ENCODE peak calls at places on chromosome 20, in four cellular contexts. One of them, this sample, is unnamed.
A peak's percentile ranks its signal among the peaks of the same experiment; 100 is the strongest.

GRCh38 chr20:32574296-32575226 is 10.6 kb downstream of the NOL4L start:
- DNase-seq in T-cell: no peak
- DNase-seq in substantia nigra: peak; percentile 78
- DNase-seq in colonic mucosa: no peak
- DNase-seq in this sample: peak; percentile 89

GRCh38 chr20:41717464-41717863 is 99.3 kb upstream of the CHD6 start:
- DNase-seq in T-cell: no peak
- DNase-seq in substantia nigra: no peak
- DNase-seq in colonic mucosa: no peak
- DNase-seq in this sample: no peak

GRCh38 chr20:4828830-4829493 is 107.3 kb downstream of the PRND start:
- DNase-seq in T-cell: no peak
- DNase-seq in substantia nigra: no peak
- DNase-seq in colonic mucosa: no peak
- DNase-seq in this sample: peak; percentile 25

GRCh38 chr20:49795125-49795424 is 17.6 kb upstream of the SLC9A8 start:
- DNase-seq in T-cell: no peak
- DNase-seq in substantia nigra: no peak
- DNase-seq in colonic mucosa: no peak
- DNase-seq in this sample: no peak

GRCh38 chr20:25227317-25227831 is 20.5 kb upstream of the PYGB start:
- DNase-seq in T-cell: no peak
- DNase-seq in substantia nigra: no peak
- DNase-seq in colonic mucosa: no peak
- DNase-seq in this sample: no peak

GRCh38 chr20:20212675-20213096 is 155.2 kb upstream of the INSM1 start:
- DNase-seq in T-cell: no peak
- DNase-seq in substantia nigra: no peak
- DNase-seq in colonic mucosa: no peak
- DNase-seq in this sample: no peak

GRCh38 chr20:47487175-47487917 is 14.3 kb upstream of the NCOA3 start:
- DNase-seq in T-cell: peak; percentile 22
- DNase-seq in substantia nigra: no peak
- DNase-seq in colonic mucosa: no peak
- DNase-seq in this sample: no peak

GRCh38 chr20:16020971-16021370 is 552.3 kb downstream of the KIF16B start:
- DNase-seq in T-cell: no peak
- DNase-seq in substantia nigra: no peak
- DNase-seq in colonic mucosa: no peak
- DNase-seq in this sample: no peak

GRCh38 chr20:41167481-41168253 is 30.3 kb downstream of the PLCG1 start:
- DNase-seq in T-cell: no peak
- DNase-seq in substantia nigra: no peak
- DNase-seq in colonic mucosa: no peak
- DNase-seq in this sample: no peak

GRCh38 chr20:44650777-44651493 is 564 bp downstream of the ADA start:
- DNase-seq in T-cell: peak; percentile 34
- DNase-seq in substantia nigra: no peak
- DNase-seq in colonic mucosa: peak; percentile 33
- DNase-seq in this sample: no peak

GRCh38 chr20:43849496-43850197 is 65.0 kb upstream of the TOX2 start:
- DNase-seq in T-cell: no peak
- DNase-seq in substantia nigra: no peak
- DNase-seq in colonic mucosa: peak; percentile 16
- DNase-seq in this sample: no peak

GRCh38 chr20:25040438-25040831 is 17.5 kb downstream of the ACSS1 start:
- DNase-seq in T-cell: no peak
- DNase-seq in substantia nigra: no peak
- DNase-seq in colonic mucosa: peak; percentile 37
- DNase-seq in this sample: no peak

GRCh38 chr20:22354647-22355046 is 229.7 kb downstream of the FOXA2 start:
- DNase-seq in T-cell: no peak
- DNase-seq in substantia nigra: no peak
- DNase-seq in colonic mucosa: no peak
- DNase-seq in this sample: no peak

GRCh38 chr20:33310327-33310899 is 27.4 kb downstream of the BPIFB1 start:
- DNase-seq in T-cell: no peak
- DNase-seq in substantia nigra: no peak
- DNase-seq in colonic mucosa: no peak
- DNase-seq in this sample: no peak

GRCh38 chr20:21618697-21619421 is 86.6 kb upstream of the PAX1 start:
- DNase-seq in T-cell: no peak
- DNase-seq in substantia nigra: no peak
- DNase-seq in colonic mucosa: no peak
- DNase-seq in this sample: no peak

GRCh38 chr20:41091926-41092325 is 45.4 kb upstream of the PLCG1 start:
- DNase-seq in T-cell: no peak
- DNase-seq in substantia nigra: no peak
- DNase-seq in colonic mucosa: no peak
- DNase-seq in this sample: no peak